ENCODE peak calls at places on chromosomes 3 and 15, in four cellular contexts. M is fibroblast of gingiva, O is iPS-NIHi11, G is amygdala. U is an unnamed sample.

GRCh38 chr15:99735868-99736267 is 2.6 kb upstream of the LYSMD4 start:
- DNase-seq in M (no peak), O (no peak), G (no peak), U (no peak)

GRCh38 chr3:134704556-134704955 is 53.7 kb upstream of the KY start:
- DNase-seq in M (no peak), O (no peak), G (no peak), U (no peak)

GRCh38 chr3:152469238-152470025 is 200.7 kb downstream of the MBNL1 start:
- DNase-seq in M (no peak), O (no peak), G (no peak), U (no peak)

GRCh38 chr15:58748040-58748786 is 1.3 kb downstream of the ADAM10 start:
- DNase-seq in M (no peak), O (no peak), G (no peak), U (no peak)

GRCh38 chr3:159260049-159260662 is 458.3 kb downstream of the MFSD1 start:
- DNase-seq in M (peak), O (peak), G (peak), U (peak)

GRCh38 chr3:148512648-148513047 is 185.1 kb upstream of the AGTR1 start:
- DNase-seq in M (no peak), O (no peak), G (no peak), U (no peak)

GRCh38 chr3:29486087-29486486 is 205.2 kb downstream of the RBMS3 start:
- DNase-seq in M (peak), O (peak), G (no peak), U (no peak)

GRCh38 chr3:32200991-32201758 is 37.3 kb upstream of the CMTM8 start:
- DNase-seq in M (no peak), O (no peak), G (no peak), U (no peak)

GRCh38 chr3:23793528-23794134 is 12.1 kb upstream of the UBE2E1 start:
- DNase-seq in M (no peak), O (no peak), G (no peak), U (no peak)

U was measured in HEK293T.